ENCODE peak calls at places on chromosomes 4 and X, in four cellular contexts. One of them, this sample, is unnamed.
A peak's percentile ranks its signal among the peaks of the same experiment; 100 is the strongest.

GRCh38 chrX:132119821-132120220 is 8.0 kb downstream of the FRMD7 start:
- DNase-seq in IMR-90: no peak
- DNase-seq in neuronal stem cell: peak; percentile 45
- DNase-seq in body of pancreas: no peak
- DNase-seq in this sample: no peak

GRCh38 chr4:123554263-123554662 is 157.7 kb downstream of the SPRY1 start:
- DNase-seq in IMR-90: no peak
- DNase-seq in body of pancreas: no peak
- DNase-seq in neuronal stem cell: no peak
- DNase-seq in this sample: no peak

GRCh38 chr4:44760142-44760898 is 34.0 kb upstream of the GNPDA2 start:
- DNase-seq in body of pancreas: no peak
- DNase-seq in IMR-90: peak; percentile 20
- DNase-seq in neuronal stem cell: peak; percentile 38
- DNase-seq in this sample: no peak

GRCh38 chr4:8731364-8731763 is 138.8 kb downstream of the CPZ start:
- DNase-seq in body of pancreas: no peak
- DNase-seq in neuronal stem cell: no peak
- DNase-seq in IMR-90: no peak
- DNase-seq in this sample: peak; percentile 38

GRCh38 chrX:107894038-107894437 is 68.4 kb downstream of the MID2 start:
- DNase-seq in IMR-90: peak; percentile 42
- DNase-seq in body of pancreas: no peak
- DNase-seq in neuronal stem cell: peak; percentile 11
- DNase-seq in this sample: no peak

GRCh38 chrX:21905209-21905735 is 35.2 kb upstream of the SMS start:
- DNase-seq in neuronal stem cell: peak; percentile 31
- DNase-seq in IMR-90: no peak
- DNase-seq in body of pancreas: no peak
- DNase-seq in this sample: no peak

GRCh38 chr4:80138556-80139538 is 58.5 kb upstream of the PRDM8 start:
- DNase-seq in IMR-90: peak; percentile 82
- DNase-seq in neuronal stem cell: no peak
- DNase-seq in body of pancreas: no peak
- DNase-seq in this sample: no peak

GRCh38 chr4:2163311-2163821 is 78.6 kb downstream of the HAUS3 start:
- DNase-seq in neuronal stem cell: no peak
- DNase-seq in IMR-90: peak; percentile 5
- DNase-seq in body of pancreas: no peak
- DNase-seq in this sample: no peak

GRCh38 chrX:39773923-39774803 is 323.6 kb downstream of the BCOR start:
- DNase-seq in body of pancreas: peak; percentile 49
- DNase-seq in IMR-90: peak; percentile 28
- DNase-seq in neuronal stem cell: no peak
- DNase-seq in this sample: no peak

GRCh38 chrX:39779952-39780783 is 317.6 kb downstream of the BCOR start:
- DNase-seq in IMR-90: no peak
- DNase-seq in body of pancreas: no peak
- DNase-seq in neuronal stem cell: no peak
- DNase-seq in this sample: no peak

GRCh38 chrX:39774804-39775112 is 323.0 kb downstream of the BCOR start:
- DNase-seq in IMR-90: no peak
- DNase-seq in body of pancreas: no peak
- DNase-seq in neuronal stem cell: no peak
- DNase-seq in this sample: no peak

GRCh38 chrX:39773150-39773549 is 324.6 kb downstream of the BCOR start:
- DNase-seq in IMR-90: no peak
- DNase-seq in neuronal stem cell: no peak
- DNase-seq in body of pancreas: no peak
- DNase-seq in this sample: no peak

DNA sequence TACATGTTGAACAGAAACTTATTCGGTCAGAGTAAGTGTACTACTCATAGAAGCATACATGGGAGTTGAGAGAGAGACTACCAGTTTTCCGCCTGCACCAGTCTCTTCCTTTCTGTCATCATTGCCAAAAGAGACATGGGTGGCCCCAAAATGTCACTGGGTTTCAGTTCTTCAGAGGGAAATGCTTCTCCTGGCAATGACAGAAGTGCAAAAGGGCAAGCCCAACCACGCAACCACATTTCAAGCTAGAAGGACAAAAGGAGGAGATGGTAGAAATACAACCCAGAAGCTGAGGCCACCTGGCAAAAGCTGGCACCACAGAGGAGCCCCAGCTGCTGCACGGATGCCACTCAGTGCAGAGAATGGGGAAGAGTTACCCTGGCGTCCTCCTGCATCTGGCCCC is 320.1 kb downstream of the BCOR start:
- DNase-seq in neuronal stem cell: no peak
- DNase-seq in body of pancreas: no peak
- DNase-seq in IMR-90: no peak
- DNase-seq in this sample: no peak
- H3K4me1 ChIP-seq in neuronal stem cell: peaks cover 5% of the 10 kb centered on the region
- H3K4me1 ChIP-seq in body of pancreas: peaks cover 18% of the 10 kb centered on the region
- H3K4me1 ChIP-seq in IMR-90: no peaks in the 10 kb centered on the region
- H3K4me1 ChIP-seq in this sample: no peaks in the 10 kb centered on the region

DNA sequence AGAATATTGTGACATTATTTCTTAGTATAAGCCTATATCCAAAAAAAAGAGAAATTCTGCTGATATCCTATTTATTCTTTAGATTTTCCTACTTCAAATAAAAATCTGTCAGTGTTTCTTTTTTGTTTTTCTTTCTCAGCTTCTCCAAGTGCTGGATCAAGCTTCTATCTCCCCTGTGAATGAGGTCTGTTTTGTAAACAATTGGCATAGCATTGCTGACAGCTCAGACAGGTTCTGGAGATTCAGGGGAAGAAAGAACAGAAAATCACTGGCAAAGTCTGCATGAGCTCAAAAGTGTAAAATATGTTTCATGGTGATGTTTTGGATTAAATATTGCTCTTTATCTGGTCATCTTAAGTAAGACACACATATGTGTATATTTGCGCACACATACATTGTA is 491.9 kb upstream of the IGFBP7 start:
- DNase-seq in IMR-90: no peak
- DNase-seq in body of pancreas: no peak
- DNase-seq in neuronal stem cell: no peak
- DNase-seq in this sample: no peak
- H3K27ac ChIP-seq in IMR-90: no peak overlapping the region
- H3K27ac ChIP-seq in body of pancreas: no peak overlapping the region
- H3K27ac ChIP-seq in neuronal stem cell: no peak overlapping the region
- H3K27ac ChIP-seq in this sample: no peak overlapping the region

GRCh38 chrX:55253528-55253927 is 11.2 kb downstream of the PAGE3 start:
- DNase-seq in body of pancreas: no peak
- DNase-seq in IMR-90: no peak
- DNase-seq in neuronal stem cell: no peak
- DNase-seq in this sample: no peak
- H3K9me3 ChIP-seq in body of pancreas: no peaks in the 10 kb centered on the region
- H3K9me3 ChIP-seq in IMR-90: no peaks in the 10 kb centered on the region
- H3K9me3 ChIP-seq in neuronal stem cell: no peaks in the 10 kb centered on the region
- H3K9me3 ChIP-seq in this sample: peaks cover 3% of the 10 kb centered on the region

DNA sequence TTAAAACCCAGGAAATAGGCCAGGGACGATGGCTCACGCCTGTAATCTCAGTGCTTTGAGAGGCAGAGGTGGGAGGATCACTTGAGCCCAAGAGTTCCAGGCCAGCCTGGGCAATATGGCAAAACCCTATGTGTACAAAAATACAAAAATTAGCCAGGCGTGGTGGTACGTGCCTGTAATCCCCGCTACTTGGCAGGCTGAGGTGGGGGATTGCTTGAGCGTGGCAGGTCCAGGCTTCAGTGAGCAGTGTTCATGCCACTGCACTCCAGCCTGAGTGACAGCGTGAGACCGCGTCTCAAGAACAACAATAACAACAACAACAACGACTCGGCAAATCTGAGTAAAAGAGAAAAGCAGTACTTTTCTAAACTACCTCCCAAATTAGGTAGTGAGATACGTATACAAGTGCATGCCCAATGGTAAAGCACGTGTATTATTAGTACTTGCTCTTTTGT is 13.0 kb upstream of the NDUFC1 start:
- DNase-seq in IMR-90: no peak
- DNase-seq in neuronal stem cell: no peak
- DNase-seq in body of pancreas: no peak
- DNase-seq in this sample: no peak
- H3K4me1 ChIP-seq in IMR-90: peaks cover 3% of the 10 kb centered on the region
- H3K4me1 ChIP-seq in neuronal stem cell: peaks cover 3% of the 10 kb centered on the region
- H3K4me1 ChIP-seq in body of pancreas: peaks cover 32% of the 10 kb centered on the region
- H3K4me1 ChIP-seq in this sample: no peaks in the 10 kb centered on the region

This sample was measured in breast epithelium.